ENCODE peak calls at places on chromosomes 4 and X, in seven cellular contexts. One of them, this sample, is unnamed.

GRCh38 chrX:154043003-154043402 is 23.3 kb upstream of the IRAK1 start:
- DNase-seq in H1: no peak
- DNase-seq in IMR-90: peak; percentile 64
- DNase-seq in K562: no peak
- DNase-seq in A549: no peak
- DNase-seq in HepG2: no peak
- DNase-seq in SK-N-SH: no peak
- DNase-seq in this sample: no peak

GRCh38 chr4:2771264-2771663 is 15.1 kb upstream of the TNIP2 start:
- DNase-seq in SK-N-SH: no peak
- DNase-seq in H1: no peak
- DNase-seq in IMR-90: no peak
- DNase-seq in HepG2: no peak
- DNase-seq in A549: no peak
- DNase-seq in K562: no peak
- DNase-seq in this sample: no peak

GRCh38 chrX:87896057-87896456 is 378.5 kb downstream of the KLHL4 start:
- DNase-seq in SK-N-SH: no peak
- DNase-seq in HepG2: no peak
- DNase-seq in IMR-90: no peak
- DNase-seq in K562: no peak
- DNase-seq in H1: no peak
- DNase-seq in A549: no peak
- DNase-seq in this sample: no peak

GRCh38 chr4:182310316-182310715 is 67.1 kb downstream of the TENM3 start:
- DNase-seq in H1: no peak
- DNase-seq in K562: no peak
- DNase-seq in A549: no peak
- DNase-seq in HepG2: no peak
- DNase-seq in IMR-90: peak; percentile 75
- DNase-seq in SK-N-SH: no peak
- DNase-seq in this sample: no peak

GRCh38 chr4:158912390-158913175 is 143.8 kb downstream of the FNIP2 start:
- DNase-seq in H1: no peak
- DNase-seq in IMR-90: peak; percentile 81
- DNase-seq in HepG2: no peak
- DNase-seq in K562: no peak
- DNase-seq in SK-N-SH: no peak
- DNase-seq in A549: no peak
- DNase-seq in this sample: no peak

GRCh38 chr4:111362891-111363290 is 740.0 kb upstream of the PITX2 start:
- DNase-seq in A549: no peak
- DNase-seq in SK-N-SH: no peak
- DNase-seq in HepG2: no peak
- DNase-seq in H1: no peak
- DNase-seq in K562: no peak
- DNase-seq in IMR-90: peak; percentile 35
- DNase-seq in this sample: no peak

GRCh38 chr4:86174496-86174895 is 185.4 kb downstream of the MAPK10 start:
- DNase-seq in H1: no peak
- DNase-seq in IMR-90: no peak
- DNase-seq in A549: no peak
- DNase-seq in SK-N-SH: no peak
- DNase-seq in K562: no peak
- DNase-seq in HepG2: no peak
- DNase-seq in this sample: no peak

GRCh38 chr4:56261027-56261426 is 126.3 kb downstream of the AASDH start:
- DNase-seq in SK-N-SH: no peak
- DNase-seq in HepG2: no peak
- DNase-seq in A549: no peak
- DNase-seq in IMR-90: no peak
- DNase-seq in H1: no peak
- DNase-seq in K562: no peak
- DNase-seq in this sample: peak; percentile 2

GRCh38 chrX:72041166-72041565 is 90.5 kb downstream of the RTL5 start:
- DNase-seq in IMR-90: no peak
- DNase-seq in A549: no peak
- DNase-seq in HepG2: no peak
- DNase-seq in K562: no peak
- DNase-seq in SK-N-SH: no peak
- DNase-seq in H1: no peak
- DNase-seq in this sample: no peak

GRCh38 chr4:89324671-89325070 is 17.1 kb upstream of the GPRIN3 start:
- DNase-seq in K562: no peak
- DNase-seq in SK-N-SH: no peak
- DNase-seq in IMR-90: peak; percentile 0
- DNase-seq in HepG2: no peak
- DNase-seq in H1: no peak
- DNase-seq in A549: no peak
- DNase-seq in this sample: peak; percentile 19

GRCh38 chr4:112704991-112705845 is 68.3 kb downstream of the LARP7 start:
- DNase-seq in K562: peak; percentile 30
- DNase-seq in H1: peak; percentile 58
- DNase-seq in SK-N-SH: peak; percentile 82
- DNase-seq in A549: peak; percentile 18
- DNase-seq in IMR-90: peak; percentile 58
- DNase-seq in HepG2: peak; percentile 8
- DNase-seq in this sample: no peak

GRCh38 chr4:136749988-136750387 is 782.3 kb downstream of the PCDH18 start:
- DNase-seq in A549: no peak
- DNase-seq in H1: no peak
- DNase-seq in SK-N-SH: no peak
- DNase-seq in K562: no peak
- DNase-seq in HepG2: no peak
- DNase-seq in IMR-90: no peak
- DNase-seq in this sample: no peak

GRCh38 chr4:107115185-107115847 is 79.2 kb upstream of the DKK2 start:
- DNase-seq in IMR-90: no peak
- DNase-seq in SK-N-SH: peak; percentile 22
- DNase-seq in H1: no peak
- DNase-seq in A549: no peak
- DNase-seq in HepG2: no peak
- DNase-seq in K562: no peak
- DNase-seq in this sample: no peak

GRCh38 chrX:1493877-1494510 is 41.3 kb upstream of the ASMTL start:
- DNase-seq in A549: no peak
- DNase-seq in IMR-90: no peak
- DNase-seq in SK-N-SH: no peak
- DNase-seq in H1: peak; percentile 59
- DNase-seq in HepG2: no peak
- DNase-seq in K562: no peak
- DNase-seq in this sample: no peak

GRCh38 chrX:1493317-1493856 is 40.7 kb upstream of the ASMTL start:
- DNase-seq in H1: no peak
- DNase-seq in A549: no peak
- DNase-seq in HepG2: no peak
- DNase-seq in IMR-90: no peak
- DNase-seq in K562: no peak
- DNase-seq in SK-N-SH: no peak
- DNase-seq in this sample: no peak

GRCh38 chrX:1496076-1496475 is 40.9 kb downstream of the P2RY8 start:
- DNase-seq in K562: no peak
- DNase-seq in IMR-90: no peak
- DNase-seq in SK-N-SH: no peak
- DNase-seq in H1: no peak
- DNase-seq in HepG2: no peak
- DNase-seq in A549: no peak
- DNase-seq in this sample: no peak

GRCh38 chrX:1491851-1492349 is 39.2 kb upstream of the ASMTL start:
- DNase-seq in HepG2: peak; percentile 65
- DNase-seq in H1: peak; percentile 86
- DNase-seq in IMR-90: no peak
- DNase-seq in K562: peak; percentile 79
- DNase-seq in SK-N-SH: peak; percentile 36
- DNase-seq in A549: no peak
- DNase-seq in this sample: peak; percentile 87

DNA sequence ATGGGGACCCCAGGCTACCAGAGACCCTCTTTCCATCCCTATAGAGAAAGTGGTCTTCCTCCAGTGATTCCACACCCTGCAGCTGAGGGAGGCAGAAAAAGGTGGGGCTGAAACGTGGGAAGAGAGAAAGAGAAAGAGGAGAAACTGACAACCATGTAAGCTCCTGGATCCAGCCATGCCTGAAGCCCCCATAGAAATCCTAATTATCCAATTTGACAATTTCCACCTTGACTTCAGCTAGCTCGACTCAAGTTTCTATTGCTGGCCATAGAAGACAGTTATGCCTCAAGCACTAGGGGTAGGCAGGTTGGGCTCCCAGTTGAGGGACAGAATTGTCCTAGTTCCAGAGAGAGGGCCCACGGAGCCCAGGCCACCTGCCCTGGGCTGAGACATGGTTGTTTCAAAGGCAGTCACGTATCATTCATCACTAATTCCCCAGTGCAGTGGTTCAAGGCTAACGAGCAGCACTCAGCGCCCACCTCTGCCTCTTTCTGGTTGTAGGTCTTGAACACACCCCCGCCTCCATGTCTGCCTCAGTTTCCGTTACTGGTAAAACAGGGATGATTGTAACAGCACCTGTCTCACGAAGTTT is 39.8 kb upstream of the ASMTL start:
- DNase-seq in A549: no peak
- DNase-seq in IMR-90: no peak
- DNase-seq in HepG2: no peak
- DNase-seq in H1: no peak
- DNase-seq in K562: no peak
- DNase-seq in SK-N-SH: no peak
- DNase-seq in this sample: no peak
- TF ChIP-seq RFX5 in A549: no peak
- TF ChIP-seq RFX5 in IMR-90: no peak
- TF ChIP-seq RFX5 in HepG2: no peak
- TF ChIP-seq RFX5 in H1: no peak
- TF ChIP-seq RFX5 in K562: no peak
- TF ChIP-seq RFX5 in SK-N-SH: no peak
- TF ChIP-seq RFX5 in this sample: no peak

GRCh38 chrX:20454117-20454516 is 187.4 kb upstream of the RPS6KA3 start:
- DNase-seq in HepG2: no peak
- DNase-seq in K562: no peak
- DNase-seq in IMR-90: peak; percentile 25
- DNase-seq in A549: no peak
- DNase-seq in H1: no peak
- DNase-seq in SK-N-SH: no peak
- DNase-seq in this sample: no peak

GRCh38 chrX:20451936-20452335 is 185.2 kb upstream of the RPS6KA3 start:
- DNase-seq in K562: no peak
- DNase-seq in SK-N-SH: no peak
- DNase-seq in HepG2: no peak
- DNase-seq in IMR-90: no peak
- DNase-seq in A549: no peak
- DNase-seq in H1: no peak
- DNase-seq in this sample: no peak

GRCh38 chrX:20456971-20457370 is 190.3 kb upstream of the RPS6KA3 start:
- DNase-seq in A549: no peak
- DNase-seq in K562: no peak
- DNase-seq in H1: no peak
- DNase-seq in SK-N-SH: no peak
- DNase-seq in IMR-90: no peak
- DNase-seq in HepG2: no peak
- DNase-seq in this sample: no peak

GRCh38 chrX:20455001-20455400 is 188.3 kb upstream of the RPS6KA3 start:
- DNase-seq in IMR-90: no peak
- DNase-seq in H1: no peak
- DNase-seq in SK-N-SH: no peak
- DNase-seq in A549: no peak
- DNase-seq in K562: no peak
- DNase-seq in HepG2: no peak
- DNase-seq in this sample: no peak

GRCh38 chrX:20452487-20452886 is 185.8 kb upstream of the RPS6KA3 start:
- DNase-seq in A549: no peak
- DNase-seq in H1: no peak
- DNase-seq in K562: no peak
- DNase-seq in SK-N-SH: no peak
- DNase-seq in IMR-90: no peak
- DNase-seq in HepG2: no peak
- DNase-seq in this sample: no peak
- TF ChIP-seq RFX5 in A549: no peak
- TF ChIP-seq RFX5 in H1: no peak
- TF ChIP-seq RFX5 in K562: no peak
- TF ChIP-seq RFX5 in SK-N-SH: no peak
- TF ChIP-seq RFX5 in IMR-90: no peak
- TF ChIP-seq RFX5 in HepG2: no peak
- TF ChIP-seq RFX5 in this sample: no peak

DNA sequence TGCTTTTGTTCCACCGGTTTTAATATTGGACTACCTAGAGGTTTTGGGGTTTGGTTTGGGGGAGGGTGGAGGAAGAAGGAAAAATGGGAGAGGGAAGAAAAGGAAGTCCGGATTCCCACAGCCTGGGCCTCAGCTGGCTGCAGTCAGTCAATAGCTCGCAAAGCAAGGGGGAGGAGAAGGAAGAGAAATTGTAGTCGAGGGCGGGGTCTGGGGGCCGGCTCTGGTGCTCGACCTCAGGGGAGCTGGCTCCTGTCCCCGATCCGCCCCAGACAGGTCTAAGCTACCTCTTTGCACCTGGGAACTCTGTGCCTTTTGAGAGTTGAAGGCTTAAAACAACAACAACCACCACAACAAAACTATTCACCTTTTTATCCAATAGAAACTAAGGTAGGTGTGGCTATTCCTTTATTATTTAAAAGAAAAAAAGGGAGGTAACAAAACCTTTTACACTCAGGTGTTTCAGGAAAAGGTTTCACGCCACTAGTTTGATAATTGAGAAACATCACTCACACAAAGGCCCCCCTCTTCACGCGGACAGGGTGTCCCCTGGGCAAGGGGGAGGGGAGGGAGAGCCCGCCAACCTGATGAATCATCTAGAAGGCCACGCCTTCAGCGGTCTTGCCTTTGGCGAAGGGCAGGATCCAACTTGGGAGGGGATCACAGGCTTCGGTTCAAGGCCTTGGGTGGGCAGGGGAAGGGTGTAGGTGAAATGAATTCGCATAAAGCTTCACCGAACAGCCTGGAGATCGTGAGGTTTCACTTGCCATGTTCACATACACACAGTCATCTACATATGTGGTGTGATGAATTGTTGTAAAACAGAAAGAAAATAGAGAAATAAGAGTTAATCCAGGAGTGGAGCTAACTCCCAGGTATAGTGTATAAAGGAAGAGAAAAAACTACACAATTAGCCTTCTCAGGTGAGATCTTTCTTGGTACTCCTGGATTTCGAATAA is 1.7 kb upstream of the LNX1 start:
- DNase-seq in A549: peak; percentile 34
- DNase-seq in HepG2: no peak
- DNase-seq in H1: peak; percentile 77
- DNase-seq in SK-N-SH: no peak
- DNase-seq in IMR-90: no peak
- DNase-seq in K562: peak; percentile 80
- DNase-seq in this sample: no peak
- TF ChIP-seq RFX5 in A549: no peak
- TF ChIP-seq RFX5 in HepG2: no peak
- TF ChIP-seq RFX5 in H1: no peak
- TF ChIP-seq RFX5 in SK-N-SH: no peak
- TF ChIP-seq RFX5 in IMR-90: no peak
- TF ChIP-seq RFX5 in K562: no peak
- TF ChIP-seq RFX5 in this sample: no peak

DNA sequence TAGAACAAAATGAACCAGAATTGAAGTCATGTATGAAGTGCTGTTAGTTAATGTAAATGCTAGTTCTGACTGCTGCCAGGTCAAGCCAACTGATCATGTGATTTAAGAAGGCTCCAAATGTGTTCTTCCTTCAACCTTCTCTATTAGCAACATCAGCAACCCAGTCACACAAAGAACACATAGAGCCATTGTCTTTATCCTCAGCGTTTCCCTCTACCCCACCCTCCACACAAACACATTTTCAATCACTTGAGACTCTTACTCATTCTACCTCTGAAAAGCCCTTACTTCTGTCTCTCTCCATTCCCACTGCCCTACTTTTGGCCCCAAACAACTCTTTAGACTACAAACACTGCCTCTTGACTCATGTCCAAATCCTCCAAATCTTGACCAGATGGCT is 89.7 kb upstream of the KDR start:
- DNase-seq in IMR-90: no peak
- DNase-seq in SK-N-SH: no peak
- DNase-seq in K562: no peak
- DNase-seq in H1: no peak
- DNase-seq in HepG2: no peak
- DNase-seq in A549: no peak
- DNase-seq in this sample: no peak
- TF ChIP-seq RFX5 in IMR-90: no peak
- TF ChIP-seq RFX5 in SK-N-SH: no peak
- TF ChIP-seq RFX5 in K562: no peak
- TF ChIP-seq RFX5 in H1: no peak
- TF ChIP-seq RFX5 in HepG2: no peak
- TF ChIP-seq RFX5 in A549: no peak
- TF ChIP-seq RFX5 in this sample: no peak

This sample was measured in GM12878.